ENCODE peak calls at places on chromosomes 2 and 18, in four cellular contexts. O is A549, G is K562, F is GM12878. W is an unnamed sample.

GRCh38 chr2:177265386-177265690 is 811 bp upstream of the NFE2L2 start:
- DNase-seq in O (no peak), G (no peak), F (no peak), W (no peak)

GRCh38 chr2:138827426-138828054 is 47.4 kb upstream of the NXPH2 start:
- DNase-seq in O (peak; percentile 74), G (peak; percentile 20), F (peak; percentile 31), W (peak; percentile 74)

GRCh38 chr2:1563943-1564342 is 150.7 kb downstream of the TPO start:
- DNase-seq in O (no peak), G (no peak), F (no peak), W (no peak)

GRCh38 chr2:70946832-70947442 is 11.2 kb downstream of the ATP6V1B1 start:
- DNase-seq in O (peak; percentile 71), G (peak; percentile 30), F (no peak), W (peak; percentile 67)

GRCh38 chr2:119409506-119409905 is 22.1 kb upstream of the TMEM37 start:
- DNase-seq in O (no peak), G (no peak), F (no peak), W (no peak)

GRCh38 chr2:236128321-236128720 is 39.9 kb downstream of the GBX2 start:
- DNase-seq in O (no peak), G (no peak), F (no peak), W (no peak)

GRCh38 chr2:161384864-161385263 is 31.2 kb upstream of the TBR1 start:
- DNase-seq in O (no peak), G (no peak), F (peak; percentile 49), W (no peak)

GRCh38 chr18:55998071-55998522 is 410.1 kb upstream of the TCF4 start:
- DNase-seq in O (no peak), G (no peak), F (no peak), W (no peak)

GRCh38 chr2:128064353-128064752 is 26.6 kb upstream of the UGGT1 start:
- DNase-seq in O (no peak), G (no peak), F (no peak), W (no peak)
- TF ChIP-seq POLR2AphosphoS2 in O (no peak), G (no peak), F (no peak), W (no peak)

DNA sequence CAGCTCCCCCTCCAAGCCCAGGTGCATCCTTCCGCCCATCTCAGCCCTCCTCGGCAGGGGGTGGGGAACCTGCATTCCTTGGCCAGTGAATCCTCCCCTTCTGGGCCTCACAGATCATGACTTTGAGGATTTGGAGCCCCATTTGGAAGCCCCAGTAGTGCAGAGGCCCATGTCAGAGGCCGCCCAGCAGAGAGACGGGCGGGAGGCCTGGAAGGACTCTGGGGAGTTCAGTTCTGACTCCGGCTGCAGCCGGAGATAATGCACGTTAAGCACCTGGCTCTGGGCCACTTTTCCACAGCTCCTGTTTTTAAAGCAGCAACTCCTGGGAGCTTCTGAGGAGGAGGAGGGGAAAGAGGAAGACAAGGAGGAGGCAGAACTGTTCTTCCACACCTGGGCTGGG is 14.9 kb downstream of the ATOH8 start:
- DNase-seq in O (no peak), G (no peak), F (no peak), W (no peak)
- TF ChIP-seq POLR2AphosphoS2 in O (no peak), G (no peak), F (no peak), W (no peak)

GRCh38 chr2:55802067-55802466 is 108.4 kb upstream of the PNPT1 start:
- DNase-seq in O (no peak), G (no peak), F (no peak), W (no peak)

GRCh38 chr2:55809875-55810620 is 113.5 kb downstream of the EFEMP1 start:
- DNase-seq in O (peak; percentile 73), G (no peak), F (no peak), W (no peak)

GRCh38 chr2:55807900-55808299 is 114.3 kb upstream of the PNPT1 start:
- DNase-seq in O (no peak), G (no peak), F (no peak), W (no peak)

GRCh38 chr2:55804535-55804934 is 110.9 kb upstream of the PNPT1 start:
- DNase-seq in O (no peak), G (no peak), F (no peak), W (no peak)

GRCh38 chr2:55805662-55806061 is 112.0 kb upstream of the PNPT1 start:
- DNase-seq in O (no peak), G (no peak), F (no peak), W (no peak)
- TF ChIP-seq POLR2AphosphoS2 in O (no peak), G (no peak), F (no peak), W (no peak)

DNA sequence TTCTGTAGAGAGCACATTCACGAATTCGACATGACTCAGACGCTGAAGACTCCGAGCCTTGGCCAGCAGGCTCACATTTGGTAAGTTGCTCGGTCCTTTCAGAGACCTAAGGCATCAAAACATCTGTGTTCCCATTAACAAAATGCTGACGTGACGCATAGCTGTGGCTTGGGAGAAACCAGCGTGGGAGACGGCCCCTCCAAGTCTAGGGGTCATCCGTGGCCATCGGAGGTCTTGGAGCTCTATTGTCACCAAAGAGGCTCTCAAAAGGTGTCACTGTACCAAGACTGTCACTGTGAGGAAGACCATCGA is 14.9 kb downstream of the FBLN7 start:
- DNase-seq in O (no peak), G (no peak), F (no peak), W (no peak)
- TF ChIP-seq POLR2AphosphoS2 in O (no peak), G (no peak), F (no peak), W (no peak)

GRCh38 chr2:181810823-181811695 is 80.5 kb upstream of the ITPRID2 start:
- DNase-seq in O (peak; percentile 86), G (peak; percentile 27), F (no peak), W (peak; percentile 74)
- TF ChIP-seq POLR2AphosphoS2 in O (no peak), G (no peak), F (no peak), W (no peak)

GRCh38 chr18:35027206-35027605 is 14.0 kb upstream of the MAPRE2 start:
- DNase-seq in O (no peak), G (no peak), F (no peak), W (no peak)
- TF ChIP-seq POLR2AphosphoS2 in O (no peak), G (no peak), F (no peak), W (no peak)

DNA sequence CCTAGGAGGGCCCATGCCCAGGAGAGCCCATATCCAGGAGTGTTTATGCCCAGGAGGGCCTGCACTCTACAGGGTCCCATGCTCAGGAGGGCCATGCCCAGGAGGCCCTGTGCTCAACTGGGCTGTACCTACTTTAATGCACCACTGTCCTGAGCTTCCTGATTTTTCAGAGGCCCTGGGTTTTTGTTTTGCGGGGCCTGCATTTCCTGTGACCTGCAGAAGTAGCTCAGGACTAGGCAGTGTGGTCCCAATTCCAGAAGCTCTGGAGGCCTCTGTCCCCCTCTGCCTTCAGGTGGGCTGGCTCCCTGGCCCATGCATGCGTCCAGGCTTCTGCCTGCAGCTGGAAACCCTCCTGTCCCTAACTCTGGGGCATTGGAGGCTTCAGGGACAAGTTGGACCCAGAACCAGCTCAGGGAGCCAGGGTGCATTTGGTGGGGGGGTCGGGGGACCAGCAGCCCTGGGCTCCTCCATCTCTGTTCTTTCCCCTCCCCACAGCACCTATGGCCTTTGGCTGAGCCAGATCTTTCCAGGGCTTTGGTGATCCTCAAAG is 10.8 kb downstream of the GPR35 start:
- DNase-seq in O (no peak), G (no peak), F (no peak), W (no peak)
- TF ChIP-seq POLR2AphosphoS2 in O (no peak), G (no peak), F (no peak), W (no peak)

DNA sequence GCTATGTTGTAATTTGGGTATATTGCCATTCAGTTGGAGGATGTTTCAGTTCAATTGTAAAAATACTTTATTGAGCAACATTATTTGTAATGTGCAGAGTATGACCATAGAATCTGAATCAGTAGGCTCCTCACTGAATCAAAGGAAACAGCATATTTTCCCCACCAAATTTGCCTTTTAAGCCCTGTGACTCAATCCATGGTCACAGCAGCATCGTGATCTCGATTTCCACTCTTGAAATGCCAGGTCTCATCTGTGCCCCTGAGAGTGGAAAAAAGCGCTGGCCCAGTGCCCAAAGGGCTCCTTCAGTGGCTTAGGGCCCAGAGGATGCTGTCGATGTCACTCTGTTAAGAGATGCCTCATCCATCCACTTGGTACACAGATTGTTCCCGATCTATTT is 57.5 kb downstream of the FHOD3 start:
- DNase-seq in O (no peak), G (no peak), F (no peak), W (no peak)
- TF ChIP-seq POLR2AphosphoS2 in O (no peak), G (no peak), F (no peak), W (no peak)